ENCODE peak calls at places on chromosomes 5 and 9, in four cellular contexts. R is GM12878, V is K562, L is HepG2. H is an unnamed sample.
A peak's percentile ranks its signal among the peaks of the same experiment; 100 is the strongest.

GRCh38 chr9:75168270-75169185 is 80.2 kb downstream of the OSTF1 start:
- DNase-seq in R (no peak), V (no peak), L (no peak), H (no peak)

GRCh38 chr5:149161026-149161687 is 19.9 kb downstream of the ABLIM3 start:
- DNase-seq in R (no peak), V (no peak), L (peak; percentile 81), H (no peak)

GRCh38 chr9:71662086-71662485 is 106.2 kb downstream of the CEMIP2 start:
- DNase-seq in R (no peak), V (no peak), L (no peak), H (no peak)

GRCh38 chr5:126234563-126235195 is 188.5 kb upstream of the GRAMD2B start:
- DNase-seq in R (no peak), V (no peak), L (peak; percentile 13), H (peak; percentile 25)

GRCh38 chr5:89735108-89735507 is 674.4 kb downstream of the CETN3 start:
- DNase-seq in R (no peak), V (no peak), L (no peak), H (no peak)

GRCh38 chr5:159987031-159987674 is 21.8 kb upstream of the TTC1 start:
- DNase-seq in R (peak; percentile 8), V (peak; percentile 70), L (peak; percentile 34), H (peak; percentile 81)

GRCh38 chr5:158881076-158881880 is 218.4 kb downstream of the EBF1 start:
- DNase-seq in R (no peak), V (no peak), L (no peak), H (no peak)

GRCh38 chr5:123122273-123122672 is 33.2 kb downstream of the PRDM6 start:
- DNase-seq in R (no peak), V (no peak), L (no peak), H (no peak)

GRCh38 chr9:123778232-123778902 is 151.6 kb downstream of the DENND1A start:
- DNase-seq in R (no peak), V (no peak), L (no peak), H (no peak)

GRCh38 chr9:92954078-92954861 is 6.9 kb downstream of the FGD3 start:
- DNase-seq in R (peak; percentile 61), V (no peak), L (no peak), H (no peak)

GRCh38 chr5:7146886-7147285 is 249.1 kb upstream of the ADCY2 start:
- DNase-seq in R (no peak), V (no peak), L (no peak), H (no peak)

GRCh38 chr5:125154321-125154811 is 407.9 kb upstream of the ZNF608 start:
- DNase-seq in R (no peak), V (no peak), L (no peak), H (no peak)

GRCh38 chr9:114911167-114911821 is 19.1 kb downstream of the TNFSF8 start:
- DNase-seq in R (no peak), V (peak; percentile 34), L (peak; percentile 49), H (peak; percentile 57)

GRCh38 chr9:89886281-89886700 is 281.5 kb downstream of the GADD45G start:
- DNase-seq in R (no peak), V (no peak), L (no peak), H (no peak)

GRCh38 chr9:125663127-125663526 is 43.9 kb downstream of the MAPKAP1 start:
- DNase-seq in R (no peak), V (no peak), L (no peak), H (no peak)

GRCh38 chr5:132868754-132869153 is 2.3 kb downstream of the UQCRQ start:
- DNase-seq in R (no peak), V (no peak), L (no peak), H (no peak)

GRCh38 chr9:93593144-93593655 is 16.8 kb downstream of the PHF2 start:
- DNase-seq in R (no peak), V (no peak), L (no peak), H (no peak)

GRCh38 chr9:131194767-131195166 is 69.4 kb downstream of the NUP214 start:
- DNase-seq in R (no peak), V (peak; percentile 71), L (no peak), H (no peak)
- TF ChIP-seq NFIC in R (no peak), V (no peak), L (no peak), H (no peak)

GRCh38 chr5:32239385-32239784 is 65.3 kb upstream of the GOLPH3 start:
- DNase-seq in R (no peak), V (no peak), L (no peak), H (no peak)
- TF ChIP-seq GABPA in R (no peak), V (no peak), L (no peak), H (no peak)

DNA sequence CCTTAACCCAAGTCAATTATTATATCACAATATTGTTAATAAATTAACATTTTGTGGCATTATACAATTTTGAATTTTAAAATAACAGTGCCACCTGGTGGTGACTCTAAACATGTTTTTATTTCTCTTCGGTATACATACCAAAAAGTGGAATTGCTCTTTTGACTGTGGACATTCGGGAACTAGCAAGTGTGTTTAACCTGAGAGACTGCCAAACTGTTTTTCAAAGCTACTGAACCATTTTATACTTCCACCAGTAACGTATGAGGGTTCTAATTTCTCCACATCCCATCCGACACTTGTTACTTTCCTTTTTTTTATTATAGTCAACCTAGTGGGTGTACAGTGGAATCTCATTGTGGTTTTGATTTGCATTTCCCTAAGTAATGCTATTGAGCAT is 18.3 kb upstream of the HSDL2 start:
- DNase-seq in R (no peak), V (no peak), L (peak; percentile 37), H (peak; percentile 18)
- TF ChIP-seq JUND in R (no peak), V (no peak), L (no peak), H (no peak)

DNA sequence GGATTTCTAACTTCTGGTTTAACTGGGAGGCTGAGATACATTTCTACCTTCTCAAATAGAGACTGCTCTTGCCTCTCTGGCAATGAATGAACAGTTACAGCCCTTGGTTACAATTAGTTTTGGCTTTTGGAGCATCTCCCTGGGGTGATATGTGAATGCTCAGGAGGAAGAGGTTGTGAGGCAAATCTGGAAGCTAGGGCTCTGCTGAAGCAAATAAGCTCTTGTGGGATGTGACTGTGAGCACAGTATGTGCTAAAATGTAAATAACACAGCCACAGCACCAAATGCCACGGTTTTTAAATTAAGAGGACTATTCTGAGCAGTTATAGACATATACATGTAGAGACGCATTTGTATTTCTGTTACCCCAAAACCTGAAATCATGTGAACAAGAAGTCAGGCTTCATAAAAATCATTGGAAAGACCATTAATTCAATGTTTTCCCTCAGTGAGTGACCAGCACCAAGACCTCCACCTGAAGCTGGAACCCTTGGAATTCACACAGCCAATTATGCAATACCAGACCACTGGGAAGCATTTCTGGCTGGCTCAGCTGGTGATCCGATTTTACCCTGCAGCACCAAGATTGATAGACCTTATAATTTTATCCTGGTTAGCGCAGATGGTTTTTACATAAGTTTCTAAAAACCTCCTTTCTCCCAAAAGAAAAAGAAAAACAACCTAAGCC is 3.0 kb upstream of the SLC44A1 start:
- DNase-seq in R (no peak), V (no peak), L (no peak), H (no peak)
- TF ChIP-seq NFIC in R (no peak), V (no peak), L (no peak), H (no peak)